ENCODE peak calls at places on chromosomes 6 and 20, in ten cellular contexts. S is amniotic stem cell, C is Ammon's horn, O is vagina, W is NCI-H1930, I is T-helper 1 cell, K is adipocyte, V is iris pigment epithelial cell, L is adrenal gland, A is H9. H is an unnamed sample.

GRCh38 chr6:160293844-160294243 is 35.2 kb upstream of the SLC22A2 start:
- DNase-seq in S (no peak), C (no peak), O (no peak), W (no peak), I (no peak), K (no peak), V (no peak), L (no peak), A (no peak), H (peak; percentile 22)

GRCh38 chr6:69155467-69155866 is 520.4 kb downstream of the ADGRB3 start:
- DNase-seq in S (no peak), C (no peak), O (no peak), W (no peak), I (no peak), K (no peak), V (no peak), L (no peak), A (no peak), H (no peak)

GRCh38 chr20:59604770-59605665 is 678 bp downstream of the PHACTR3 start:
- DNase-seq in S (no peak), C (no peak), O (no peak), W (no peak), I (no peak), K (peak; percentile 9), V (no peak), L (no peak), A (peak; percentile 51), H (peak; percentile 18)

GRCh38 chr6:25202505-25202904 is 76.7 kb upstream of the CARMIL1 start:
- DNase-seq in S (peak; percentile 41), C (no peak), O (no peak), W (no peak), I (no peak), K (peak; percentile 78), V (peak; percentile 67), L (no peak), A (no peak), H (peak; percentile 39)

GRCh38 chr6:101728388-101728787 is 334.9 kb downstream of the GRIK2 start:
- DNase-seq in S (no peak), C (no peak), O (no peak), W (no peak), I (no peak), K (no peak), V (no peak), L (no peak), A (no peak), H (no peak)

GRCh38 chr20:49887251-49887827 is 28.0 kb downstream of the SPATA2 start:
- DNase-seq in S (no peak), C (no peak), O (no peak), W (no peak), I (no peak), K (peak; percentile 40), V (peak; percentile 41), L (peak; percentile 54), A (no peak), H (no peak)

GRCh38 chr20:40882173-40882572 is 146.4 kb upstream of the TOP1 start:
- DNase-seq in S (no peak), C (no peak), O (no peak), W (no peak), I (no peak), K (no peak), V (no peak), L (no peak), A (no peak), H (no peak)

GRCh38 chr20:17024513-17025105 is 202.2 kb upstream of the PCSK2 start:
- DNase-seq in S (no peak), C (no peak), O (no peak), W (no peak), I (no peak), K (peak; percentile 4), V (peak; percentile 27), L (no peak), A (peak; percentile 72), H (no peak)

GRCh38 chr6:101195581-101195980 is 197.9 kb upstream of the GRIK2 start:
- DNase-seq in S (peak; percentile 54), C (no peak), O (no peak), W (no peak), I (no peak), K (peak; percentile 81), V (peak; percentile 41), L (no peak), A (no peak), H (no peak)

GRCh38 chr20:2156666-2157624 is 55.3 kb downstream of the STK35 start:
- DNase-seq in S (no peak), C (no peak), O (no peak), W (no peak), I (no peak), K (no peak), V (peak; percentile 23), L (no peak), A (no peak), H (peak; percentile 42)